ENCODE peak calls at places on chromosomes 13 and 19, in five cellular contexts. A, T, I, Z and F are unnamed samples.

GRCh38 chr13:95182570-95183285 is 118.5 kb downstream of the ABCC4 start:
- DNase-seq in A (no peak), T (no peak), I (no peak), Z (no peak), F (no peak)

GRCh38 chr19:27861411-27861975 is 1351.5 kb downstream of the UQCRFS1 start:
- DNase-seq in A (no peak), T (no peak), I (no peak), Z (no peak), F (no peak)

GRCh38 chr13:30798776-30799625 is 63.7 kb downstream of the ALOX5AP start:
- DNase-seq in A (no peak), T (no peak), I (no peak), Z (no peak), F (no peak)

GRCh38 chr13:112907286-112907685 is 61.7 kb upstream of the MCF2L start:
- DNase-seq in A (no peak), T (no peak), I (no peak), Z (no peak), F (no peak)

GRCh38 chr13:51192348-51192747 is 29.9 kb upstream of the FAM124A start:
- DNase-seq in A (no peak), T (no peak), I (no peak), Z (no peak), F (no peak)

GRCh38 chr19:3986260-3987041 is 1.2 kb upstream of the EEF2 start:
- DNase-seq in A (peak; percentile 38), T (no peak), I (no peak), Z (peak; percentile 70), F (no peak)

GRCh38 chr19:15463865-15464371 is 426 bp downstream of the RASAL3 start:
- DNase-seq in A (no peak), T (peak; percentile 58), I (no peak), Z (peak; percentile 64), F (no peak)

GRCh38 chr13:31441804-31442487 is 242.2 kb downstream of the B3GLCT start:
- DNase-seq in A (no peak), T (no peak), I (no peak), Z (no peak), F (peak; percentile 42)

GRCh38 chr13:49859568-49859967 is 67.1 kb upstream of the KPNA3 start:
- DNase-seq in A (peak; percentile 70), T (no peak), I (no peak), Z (peak; percentile 11), F (peak; percentile 87)

GRCh38 chr13:30725331-30726085 is 9.8 kb upstream of the ALOX5AP start:
- DNase-seq in A (no peak), T (no peak), I (no peak), Z (no peak), F (no peak)

GRCh38 chr13:42847891-42848663 is 66.7 kb downstream of the FAM216B start:
- DNase-seq in A (no peak), T (no peak), I (no peak), Z (no peak), F (peak; percentile 95)

GRCh38 chr19:33245948-33246728 is 20.5 kb upstream of the SLC7A10 start:
- DNase-seq in A (no peak), T (no peak), I (no peak), Z (no peak), F (peak; percentile 13)

GRCh38 chr13:41061914-41062837 is 867 bp downstream of the WBP4 start:
- DNase-seq in A (peak; percentile 27), T (no peak), I (no peak), Z (no peak), F (no peak)

GRCh38 chr13:78576266-78576665 is 27.1 kb downstream of the POU4F1 start:
- DNase-seq in A (no peak), T (no peak), I (no peak), Z (no peak), F (no peak)

GRCh38 chr19:29524912-29525870 is 603 bp upstream of the VSTM2B start:
- DNase-seq in A (no peak), T (no peak), I (no peak), Z (no peak), F (no peak)

GRCh38 chr13:83935566-83935965 is 53.3 kb upstream of the SLITRK1 start:
- DNase-seq in A (no peak), T (no peak), I (no peak), Z (no peak), F (no peak)

GRCh38 chr13:60369242-60369641 is 27.8 kb upstream of the TDRD3 start:
- DNase-seq in A (no peak), T (no peak), I (no peak), Z (no peak), F (no peak)

GRCh38 chr19:4191044-4191443 is 8.6 kb downstream of the ANKRD24 start:
- DNase-seq in A (no peak), T (no peak), I (no peak), Z (no peak), F (no peak)

GRCh38 chr13:23928985-23929384 is 31.7 kb upstream of the C1QTNF9B start:
- DNase-seq in A (peak; percentile 13), T (no peak), I (no peak), Z (no peak), F (peak; percentile 67)

GRCh38 chr13:52414963-52415362 is 9.0 kb upstream of the THSD1 start:
- DNase-seq in A (peak; percentile 14), T (no peak), I (no peak), Z (no peak), F (no peak)

GRCh38 chr19:46420056-46420455 is 6.7 kb upstream of the CCDC8 start:
- DNase-seq in A (no peak), T (no peak), I (no peak), Z (no peak), F (no peak)

GRCh38 chr13:21164631-21165030 is 11.7 kb downstream of the SKA3 start:
- DNase-seq in A (no peak), T (no peak), I (no peak), Z (no peak), F (no peak)

GRCh38 chr13:102846261-102847015 is 606 bp downstream of the ERCC5 start:
- DNase-seq in A (no peak), T (peak; percentile 7), I (peak; percentile 16), Z (peak; percentile 60), F (no peak)

GRCh38 chr13:22871248-22871647 is 309.5 kb upstream of the SGCG start:
- DNase-seq in A (no peak), T (no peak), I (no peak), Z (no peak), F (no peak)

GRCh38 chr19:29211562-29212416 is 1.2 kb downstream of the UQCRFS1 start:
- DNase-seq in A (no peak), T (no peak), I (no peak), Z (peak; percentile 14), F (no peak)

GRCh38 chr13:75473472-75473871 is 8.5 kb downstream of the TBC1D4 start:
- DNase-seq in A (no peak), T (no peak), I (no peak), Z (no peak), F (no peak)

GRCh38 chr13:77374786-77375185 is 47.9 kb upstream of the MYCBP2 start:
- DNase-seq in A (no peak), T (no peak), I (no peak), Z (no peak), F (no peak)

GRCh38 chr19:12939292-12939606 is 840 bp downstream of the CALR start:
- DNase-seq in A (no peak), T (no peak), I (no peak), Z (peak; percentile 28), F (peak; percentile 26)

GRCh38 chr19:51607920-51608562 is 22.2 kb downstream of the SIGLEC5 start:
- DNase-seq in A (peak; percentile 25), T (peak; percentile 13), I (peak; percentile 81), Z (peak; percentile 82), F (peak; percentile 11)

GRCh38 chr13:98252931-98253470 is 75.9 kb upstream of the RNF113B start:
- DNase-seq in A (peak; percentile 70), T (no peak), I (no peak), Z (no peak), F (peak; percentile 57)